ENCODE peak calls at places on chromosomes 16 and 17, in five cellular contexts. One of them, this sample, is unnamed.
A peak's percentile ranks its signal among the peaks of the same experiment; 100 is the strongest.

GRCh38 chr16:7185689-7186088 is 147.0 kb upstream of the RBFOX1 start:
- DNase-seq in neural progenitor cell: no peak
- DNase-seq in GM12865: no peak
- DNase-seq in mammary epithelial cell: peak; percentile 5
- DNase-seq in lung: no peak
- DNase-seq in this sample: peak; percentile 22

GRCh38 chr16:23578096-23578830 is 17.9 kb downstream of the NDUFAB1 start:
- DNase-seq in neural progenitor cell: no peak
- DNase-seq in GM12865: no peak
- DNase-seq in mammary epithelial cell: no peak
- DNase-seq in lung: no peak
- DNase-seq in this sample: peak; percentile 41

GRCh38 chr16:66928702-66929388 is 3.5 kb upstream of the RRAD start:
- DNase-seq in neural progenitor cell: peak; percentile 58
- DNase-seq in GM12865: peak; percentile 53
- DNase-seq in mammary epithelial cell: peak; percentile 32
- DNase-seq in lung: no peak
- DNase-seq in this sample: peak; percentile 51

GRCh38 chr17:50200447-50201225 is 795 bp downstream of the COL1A1 start:
- DNase-seq in neural progenitor cell: peak; percentile 96
- DNase-seq in GM12865: peak; percentile 84
- DNase-seq in mammary epithelial cell: peak; percentile 80
- DNase-seq in lung: peak; percentile 90
- DNase-seq in this sample: peak; percentile 87

GRCh38 chr17:41049110-41049509 is 2.0 kb upstream of the KRTAP2-1 start:
- DNase-seq in neural progenitor cell: no peak
- DNase-seq in GM12865: peak; percentile 33
- DNase-seq in mammary epithelial cell: peak; percentile 50
- DNase-seq in lung: no peak
- DNase-seq in this sample: peak; percentile 36

GRCh38 chr17:7296189-7296861 is 1.9 kb upstream of the YBX2 start:
- DNase-seq in neural progenitor cell: peak; percentile 94
- DNase-seq in GM12865: peak; percentile 85
- DNase-seq in mammary epithelial cell: peak; percentile 69
- DNase-seq in lung: peak; percentile 77
- DNase-seq in this sample: peak; percentile 76

GRCh38 chr16:23836404-23837291 is 865 bp downstream of the PRKCB start:
- DNase-seq in neural progenitor cell: peak; percentile 74
- DNase-seq in GM12865: peak; percentile 65
- DNase-seq in mammary epithelial cell: no peak
- DNase-seq in lung: peak; percentile 31
- DNase-seq in this sample: no peak

GRCh38 chr17:30278032-30278431 is 13.7 kb downstream of the BLMH start:
- DNase-seq in neural progenitor cell: peak; percentile 61
- DNase-seq in GM12865: peak; percentile 42
- DNase-seq in mammary epithelial cell: no peak
- DNase-seq in lung: no peak
- DNase-seq in this sample: peak; percentile 33

GRCh38 chr16:31870809-31871208 is 2.8 kb upstream of the ZNF267 start:
- DNase-seq in neural progenitor cell: no peak
- DNase-seq in GM12865: no peak
- DNase-seq in mammary epithelial cell: no peak
- DNase-seq in lung: no peak
- DNase-seq in this sample: no peak

GRCh38 chr16:50711862-50712567 is 18.6 kb downstream of the NOD2 start:
- DNase-seq in neural progenitor cell: no peak
- DNase-seq in GM12865: no peak
- DNase-seq in mammary epithelial cell: no peak
- DNase-seq in lung: no peak
- DNase-seq in this sample: no peak

GRCh38 chr17:66957951-66958579 is 6.4 kb upstream of the CACNG4 start:
- DNase-seq in neural progenitor cell: peak; percentile 44
- DNase-seq in GM12865: no peak
- DNase-seq in mammary epithelial cell: no peak
- DNase-seq in lung: no peak
- DNase-seq in this sample: no peak

GRCh38 chr17:48542956-48543853 is 1.7 kb downstream of the HOXB2 start:
- DNase-seq in neural progenitor cell: peak; percentile 79
- DNase-seq in GM12865: peak; percentile 56
- DNase-seq in mammary epithelial cell: peak; percentile 70
- DNase-seq in lung: no peak
- DNase-seq in this sample: peak; percentile 55

GRCh38 chr17:80891096-80892018 is 100.3 kb upstream of the CHMP6 start:
- DNase-seq in neural progenitor cell: no peak
- DNase-seq in GM12865: peak; percentile 88
- DNase-seq in mammary epithelial cell: peak; percentile 95
- DNase-seq in lung: no peak
- DNase-seq in this sample: peak; percentile 85

GRCh38 chr16:30355954-30356308 is 823 bp upstream of the CD2BP2 start:
- DNase-seq in neural progenitor cell: peak; percentile 28
- DNase-seq in GM12865: no peak
- DNase-seq in mammary epithelial cell: no peak
- DNase-seq in lung: no peak
- DNase-seq in this sample: no peak
- H3K4me3 ChIP-seq in neural progenitor cell: peak overlapping the region; percentile 84
- H3K4me3 ChIP-seq in GM12865: peak overlapping the region; percentile 96
- H3K4me3 ChIP-seq in mammary epithelial cell: peak overlapping the region; percentile 57
- H3K4me3 ChIP-seq in lung: peak overlapping the region; percentile 68
- H3K4me3 ChIP-seq in this sample: peak overlapping the region; percentile 67

GRCh38 chr16:10122026-10122425 is 60.2 kb downstream of the GRIN2A start:
- DNase-seq in neural progenitor cell: no peak
- DNase-seq in GM12865: no peak
- DNase-seq in mammary epithelial cell: peak; percentile 48
- DNase-seq in lung: no peak
- DNase-seq in this sample: no peak
- H3K4me3 ChIP-seq in neural progenitor cell: no peak overlapping the region
- H3K4me3 ChIP-seq in GM12865: no peak overlapping the region
- H3K4me3 ChIP-seq in mammary epithelial cell: no peak overlapping the region
- H3K4me3 ChIP-seq in lung: no peak overlapping the region
- H3K4me3 ChIP-seq in this sample: no peak overlapping the region

DNA sequence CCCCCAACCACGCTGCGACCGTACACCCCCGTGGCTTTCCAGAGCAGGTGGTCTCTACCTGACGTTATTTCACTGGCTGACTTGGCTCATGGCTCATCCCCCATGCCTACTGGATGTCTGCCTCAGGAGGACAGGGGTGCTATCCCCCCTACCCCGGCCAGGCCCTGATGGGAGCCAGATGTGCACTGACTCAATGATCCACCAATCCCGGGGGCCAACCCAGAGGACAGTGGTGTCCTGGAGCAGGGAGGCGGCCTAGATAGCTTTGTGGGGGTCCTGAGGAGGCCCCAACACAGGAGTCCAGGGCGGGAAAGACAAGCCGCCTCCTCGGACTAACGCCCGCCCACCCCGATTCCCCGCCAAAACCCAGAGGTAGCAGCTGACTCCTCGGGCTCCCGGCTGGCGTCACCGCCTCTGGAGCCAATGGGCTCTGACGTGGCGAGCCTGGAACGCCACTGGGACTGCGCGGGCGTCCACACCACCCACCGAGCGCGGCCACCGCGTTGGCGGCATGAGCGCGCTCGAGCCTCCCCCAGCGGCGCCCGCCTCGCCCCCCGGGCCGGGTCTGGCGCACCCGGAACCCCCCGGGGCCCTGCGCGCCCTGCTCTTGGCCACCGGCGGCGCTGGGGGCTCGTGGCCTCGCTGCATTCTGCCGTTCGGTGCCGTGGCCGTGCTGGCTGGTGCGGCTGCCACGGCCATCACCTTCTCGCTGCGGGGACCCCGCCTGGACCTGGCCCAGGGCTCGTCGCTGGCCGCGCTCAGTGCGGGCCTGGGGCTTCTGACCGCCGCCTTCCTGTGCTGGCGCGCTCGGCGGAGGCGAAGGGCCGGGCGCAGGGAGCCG is 3.6 kb upstream of the NTN3 start:
- DNase-seq in neural progenitor cell: peak; percentile 84
- DNase-seq in GM12865: peak; percentile 63
- DNase-seq in mammary epithelial cell: peak; percentile 29
- DNase-seq in lung: no peak
- DNase-seq in this sample: peak; percentile 66
- H3K4me3 ChIP-seq in neural progenitor cell: peak overlapping the region; percentile 47
- H3K4me3 ChIP-seq in GM12865: peak overlapping the region; percentile 59
- H3K4me3 ChIP-seq in mammary epithelial cell: peak overlapping the region; percentile 53
- H3K4me3 ChIP-seq in lung: no peak overlapping the region
- H3K4me3 ChIP-seq in this sample: peak overlapping the region; percentile 47

GRCh38 chr16:88677721-88678120 is 8.6 kb downstream of the SNAI3 start:
- DNase-seq in neural progenitor cell: no peak
- DNase-seq in GM12865: no peak
- DNase-seq in mammary epithelial cell: no peak
- DNase-seq in lung: no peak
- DNase-seq in this sample: no peak
- H3K4me3 ChIP-seq in neural progenitor cell: no peak overlapping the region
- H3K4me3 ChIP-seq in GM12865: no peak overlapping the region
- H3K4me3 ChIP-seq in mammary epithelial cell: no peak overlapping the region
- H3K4me3 ChIP-seq in lung: no peak overlapping the region
- H3K4me3 ChIP-seq in this sample: no peak overlapping the region

GRCh38 chr17:1109606-1110523 is 69.9 kb downstream of the ABR start:
- DNase-seq in neural progenitor cell: peak; percentile 78
- DNase-seq in GM12865: peak; percentile 49
- DNase-seq in mammary epithelial cell: no peak
- DNase-seq in lung: no peak
- DNase-seq in this sample: no peak

GRCh38 chr17:1107083-1107776 is 72.6 kb downstream of the ABR start:
- DNase-seq in neural progenitor cell: no peak
- DNase-seq in GM12865: no peak
- DNase-seq in mammary epithelial cell: no peak
- DNase-seq in lung: no peak
- DNase-seq in this sample: no peak

GRCh38 chr17:1108810-1109605 is 70.8 kb downstream of the ABR start:
- DNase-seq in neural progenitor cell: peak; percentile 68
- DNase-seq in GM12865: peak; percentile 65
- DNase-seq in mammary epithelial cell: peak; percentile 62
- DNase-seq in lung: no peak
- DNase-seq in this sample: peak; percentile 61

GRCh38 chr17:1108560-1108809 is 71.3 kb downstream of the ABR start:
- DNase-seq in neural progenitor cell: peak; percentile 75
- DNase-seq in GM12865: no peak
- DNase-seq in mammary epithelial cell: peak; percentile 32
- DNase-seq in lung: no peak
- DNase-seq in this sample: no peak

DNA sequence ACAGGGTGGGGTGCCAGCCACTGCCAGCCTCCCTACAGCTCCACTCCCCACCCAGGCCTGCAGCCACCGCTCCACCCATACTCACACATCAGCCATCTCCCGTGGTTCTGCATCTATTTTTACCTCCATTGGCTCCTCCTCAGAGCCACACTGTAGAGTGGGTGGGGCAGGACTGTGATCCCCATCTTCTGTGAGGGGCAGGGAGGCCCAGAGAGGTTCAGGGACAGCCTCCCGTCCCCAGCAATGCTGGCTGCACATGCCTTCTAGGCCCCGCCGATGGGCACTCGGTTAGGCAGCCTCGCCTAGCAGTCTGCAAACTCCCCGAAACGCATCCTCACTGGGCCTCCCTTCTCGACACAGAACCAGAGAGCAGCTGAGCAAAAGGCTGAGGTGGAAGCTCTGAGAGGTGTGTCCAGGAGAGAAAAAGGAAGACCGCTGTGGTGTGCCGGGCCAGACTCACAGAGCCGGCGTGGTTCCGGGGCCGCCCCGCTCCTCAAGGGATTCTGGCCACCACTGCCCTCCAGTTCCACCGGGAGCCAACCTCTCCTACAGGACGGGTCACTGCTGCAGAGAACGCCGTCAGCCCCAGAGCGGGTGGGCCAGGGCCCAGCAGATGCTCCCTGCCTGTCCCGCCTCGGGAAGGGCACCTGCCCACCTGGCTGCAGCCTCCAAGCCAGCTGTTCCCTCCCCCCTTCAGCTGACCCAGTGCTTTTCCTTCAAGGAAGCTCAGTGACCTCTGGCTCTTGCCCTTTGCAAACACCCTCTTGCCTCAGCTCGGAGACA is 71.8 kb downstream of the ABR start:
- DNase-seq in neural progenitor cell: no peak
- DNase-seq in GM12865: no peak
- DNase-seq in mammary epithelial cell: peak; percentile 28
- DNase-seq in lung: no peak
- DNase-seq in this sample: peak; percentile 23
- H3K4me3 ChIP-seq in neural progenitor cell: peak overlapping the region; percentile 73
- H3K4me3 ChIP-seq in GM12865: peak overlapping the region; percentile 63
- H3K4me3 ChIP-seq in mammary epithelial cell: peak overlapping the region; percentile 75
- H3K4me3 ChIP-seq in lung: peak overlapping the region; percentile 69
- H3K4me3 ChIP-seq in this sample: peak overlapping the region; percentile 66

This sample was measured in epithelial cell of esophagus.